ENCODE peak calls at places on chromosomes 16 and 17, in five cellular contexts. K is HL-60, S is body of pancreas, Q is foreskin keratinocyte, V is heart right ventricle. G is an unnamed sample.

GRCh38 chr17:68789203-68789962 is 165.8 kb downstream of the ABCA8 start:
- DNase-seq in K (no peak), S (no peak), Q (no peak), V (no peak), G (no peak)

GRCh38 chr17:39227364-39227919 is 1.7 kb upstream of the STAC2 start:
- DNase-seq in K (no peak), S (no peak), Q (no peak), V (no peak), G (no peak)

GRCh38 chr17:48181653-48182052 is 74.1 kb downstream of the SNX11 start:
- DNase-seq in K (no peak), S (peak), Q (no peak), V (no peak), G (no peak)

GRCh38 chr17:40363480-40363838 is 1.1 kb downstream of the GJD3 start:
- DNase-seq in K (peak), S (no peak), Q (no peak), V (peak), G (peak)

GRCh38 chr17:7361906-7362305 is 7.0 kb downstream of the TMEM95 start:
- DNase-seq in K (no peak), S (no peak), Q (peak), V (no peak), G (no peak)

GRCh38 chr17:37422971-37423625 is 16.4 kb downstream of the TADA2A start:
- DNase-seq in K (no peak), S (no peak), Q (no peak), V (no peak), G (no peak)

GRCh38 chr17:27282054-27282501 is 11.8 kb upstream of the WSB1 start:
- DNase-seq in K (peak), S (peak), Q (peak), V (no peak), G (no peak)

GRCh38 chr17:80835816-80836657 is 155.6 kb upstream of the CHMP6 start:
- DNase-seq in K (no peak), S (no peak), Q (no peak), V (no peak), G (no peak)

GRCh38 chr16:70681382-70682238 is 4.2 kb downstream of the MTSS2 start:
- DNase-seq in K (no peak), S (no peak), Q (no peak), V (peak), G (no peak)

GRCh38 chr17:34243732-34244299 is 11.3 kb upstream of the CCL2 start:
- DNase-seq in K (no peak), S (no peak), Q (no peak), V (no peak), G (no peak)

GRCh38 chr16:19883296-19883951 is 1.2 kb downstream of the GPRC5B start:
- DNase-seq in K (no peak), S (peak), Q (no peak), V (peak), G (peak)

GRCh38 chr16:972316-973002 is 1.7 kb upstream of the LMF1 start:
- DNase-seq in K (no peak), S (peak), Q (no peak), V (no peak), G (no peak)

GRCh38 chr17:18224428-18225120 is 861 bp upstream of the LLGL1 start:
- DNase-seq in K (no peak), S (peak), Q (no peak), V (peak), G (no peak)

GRCh38 chr17:27396045-27396444 is 60.2 kb upstream of the KSR1 start:
- DNase-seq in K (no peak), S (no peak), Q (no peak), V (no peak), G (no peak)

GRCh38 chr17:21089933-21090888 is 36.6 kb upstream of the DHRS7B start:
- DNase-seq in K (no peak), S (no peak), Q (no peak), V (no peak), G (no peak)

GRCh38 chr17:67467500-67468481 is 90.7 kb downstream of the PITPNC1 start:
- DNase-seq in K (no peak), S (no peak), Q (no peak), V (no peak), G (no peak)

GRCh38 chr16:3190949-3191353 is 2.9 kb downstream of the OR1F1 start:
- DNase-seq in K (no peak), S (no peak), Q (no peak), V (no peak), G (no peak)

GRCh38 chr16:13866073-13866472 is 53.9 kb upstream of the ERCC4 start:
- DNase-seq in K (peak), S (peak), Q (peak), V (peak), G (peak)

GRCh38 chr16:55871411-55872038 is 3.6 kb downstream of the CES5A start:
- DNase-seq in K (no peak), S (no peak), Q (no peak), V (no peak), G (no peak)

GRCh38 chr17:47621293-47622178 is 28.2 kb upstream of the KPNB1 start:
- DNase-seq in K (no peak), S (peak), Q (peak), V (peak), G (no peak)

GRCh38 chr16:67641779-67642708 is 2.9 kb upstream of the CARMIL2 start:
- DNase-seq in K (no peak), S (peak), Q (peak), V (peak), G (no peak)

GRCh38 chr17:69187294-69187693 is 41.3 kb downstream of the ABCA10 start:
- DNase-seq in K (no peak), S (no peak), Q (no peak), V (no peak), G (no peak)

GRCh38 chr16:52549011-52549692 is 2.2 kb upstream of the TOX3 start:
- DNase-seq in K (no peak), S (no peak), Q (no peak), V (no peak), G (no peak)

GRCh38 chr17:17951524-17951923 is 20.7 kb downstream of the TOM1L2 start:
- DNase-seq in K (no peak), S (no peak), Q (peak), V (no peak), G (no peak)

GRCh38 chr16:54458923-54459322 is 172.3 kb upstream of the IRX3 start:
- DNase-seq in K (no peak), S (no peak), Q (no peak), V (no peak), G (no peak)

GRCh38 chr17:77287432-77288068 is 146.8 kb downstream of the SEC14L1 start:
- DNase-seq in K (no peak), S (peak), Q (peak), V (peak), G (peak)

DNA sequence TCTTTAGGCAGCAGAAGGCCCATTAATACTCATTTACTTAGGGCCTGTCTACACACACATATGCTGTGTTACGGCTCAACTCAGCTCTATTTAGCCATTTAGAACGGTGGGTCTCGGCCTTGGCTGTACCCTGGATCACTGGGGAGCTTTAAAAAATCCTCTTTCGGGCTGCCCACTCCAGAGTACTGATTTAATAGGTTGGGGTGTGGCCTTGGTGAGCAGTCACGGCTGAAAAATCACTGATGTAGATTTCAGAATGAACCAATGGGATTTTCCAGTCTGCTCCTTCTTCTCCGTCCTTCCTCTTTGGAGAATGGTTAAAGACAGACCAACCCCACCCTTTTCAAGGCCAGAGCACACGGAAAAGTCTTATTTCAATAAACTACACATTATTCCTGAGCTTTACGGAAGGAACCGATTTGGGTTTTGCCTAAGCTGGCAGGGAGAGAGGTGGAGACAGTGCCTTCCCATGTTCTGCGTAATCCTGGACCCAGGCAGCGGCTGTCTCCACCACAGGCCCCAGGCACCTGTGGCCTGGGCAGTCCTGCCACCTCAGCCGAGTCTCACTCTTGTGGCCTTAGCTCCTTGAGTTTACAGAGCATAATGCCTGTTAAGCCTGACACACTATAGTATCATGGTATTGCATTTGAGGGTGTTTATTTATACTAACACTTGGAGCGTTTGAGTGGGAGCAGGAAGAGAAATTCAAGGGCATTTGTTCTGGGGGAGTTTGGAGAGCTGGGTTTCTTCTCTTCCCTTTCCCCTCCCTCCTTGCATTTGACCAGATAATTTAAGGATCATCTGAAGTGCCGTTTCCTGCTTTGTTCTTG is 223.3 kb downstream of the CCDC182 start:
- DNase-seq in K (no peak), S (no peak), Q (no peak), V (no peak), G (no peak)
- TF ChIP-seq CTCF in K (no peak), S (no peak), Q (no peak), V (no peak), G (no peak)

GRCh38 chr16:68844211-68844564 is 857 bp downstream of the TANGO6 start:
- DNase-seq in K (no peak), S (no peak), Q (no peak), V (no peak), G (no peak)

GRCh38 chr16:68839831-68840230 is 3.5 kb upstream of the TANGO6 start:
- DNase-seq in K (no peak), S (no peak), Q (no peak), V (no peak), G (no peak)

GRCh38 chr16:68848786-68849185 is 5.5 kb downstream of the TANGO6 start:
- DNase-seq in K (peak), S (no peak), Q (no peak), V (no peak), G (no peak)

GRCh38 chr16:68843482-68844210 is at the start of gene TANGO6:
- DNase-seq in K (peak), S (peak), Q (peak), V (peak), G (peak)
- TF ChIP-seq CTCF in K (no peak), S (peak), Q (peak), V (peak), G (peak)

GRCh38 chr16:11432856-11433395 is 87.7 kb downstream of the RMI2 start:
- DNase-seq in K (no peak), S (no peak), Q (no peak), V (no peak), G (no peak)
- TF ChIP-seq CTCF in K (no peak), S (no peak), Q (no peak), V (no peak), G (no peak)

DNA sequence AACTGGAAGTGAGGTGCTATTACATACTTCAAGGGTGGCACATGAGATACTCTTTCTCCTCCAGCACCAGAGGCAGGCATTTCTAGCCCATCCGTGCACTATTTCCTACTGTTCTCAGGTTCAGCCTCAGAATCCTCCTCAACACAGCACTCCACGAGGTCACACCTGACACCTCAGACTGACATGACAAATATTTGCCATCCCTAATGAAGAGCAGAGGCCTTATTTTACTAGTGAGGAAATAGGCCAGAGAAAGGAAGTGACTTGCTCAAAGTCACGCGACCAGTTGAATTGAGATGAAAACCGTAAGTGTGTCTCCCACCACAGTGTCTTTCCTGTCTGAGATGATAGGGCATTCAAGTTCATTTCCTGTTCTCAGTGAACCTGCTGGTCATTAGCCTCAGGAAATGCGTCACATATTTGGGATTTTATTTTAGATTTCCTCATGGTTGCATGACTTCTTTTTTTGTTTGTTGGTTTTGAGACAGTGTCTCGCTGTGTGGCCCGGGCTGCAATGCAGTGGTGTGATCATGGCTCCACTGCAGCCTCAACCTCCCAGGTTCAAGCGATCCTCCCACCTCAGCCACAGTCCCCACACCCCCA is 23.5 kb downstream of the SEZ6 start:
- DNase-seq in K (peak), S (peak), Q (no peak), V (no peak), G (peak)
- TF ChIP-seq CTCF in K (no peak), S (no peak), Q (no peak), V (no peak), G (no peak)

DNA sequence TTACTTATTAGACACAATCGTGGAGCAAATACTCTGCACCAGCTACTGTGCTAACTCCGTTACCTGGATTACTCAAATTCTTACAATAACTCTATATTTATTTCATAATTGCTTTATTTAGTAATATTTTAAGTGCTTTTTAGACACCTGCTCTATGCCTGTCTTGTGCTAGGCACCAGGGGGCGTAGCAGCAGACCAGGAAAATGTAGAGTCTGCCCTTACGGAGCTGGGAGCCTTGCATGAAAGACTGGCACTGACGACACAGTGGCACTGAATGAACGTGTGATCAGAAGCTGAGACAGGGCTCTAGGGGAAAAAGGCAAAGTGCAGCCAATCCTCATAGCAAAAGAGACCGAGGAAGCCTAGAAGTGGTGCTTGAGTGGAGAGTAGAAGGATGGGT is 486.5 kb downstream of the CDH13 start:
- DNase-seq in K (peak), S (peak), Q (no peak), V (no peak), G (no peak)
- TF ChIP-seq CTCF in K (peak), S (peak), Q (peak), V (peak), G (peak)

GRCh38 chr17:46194393-46195216 is 1.4 kb upstream of the KANSL1 start:
- DNase-seq in K (peak), S (no peak), Q (no peak), V (no peak), G (no peak)
- TF ChIP-seq CTCF in K (peak), S (peak), Q (peak), V (peak), G (peak)

G was measured in transverse colon.